ENCODE peak calls at places on chromosome 20, in seven cellular contexts. K, Z, A, G, C, S and X are unnamed samples.

GRCh38 chr20:53575481-53576194 is 18.0 kb downstream of the ZNF217 start:
- DNase-seq in K (no peak), Z (no peak), A (peak; percentile 42), G (no peak), C (no peak), S (no peak), X (no peak)

GRCh38 chr20:54044156-54044555 is 26.2 kb downstream of the BCAS1 start:
- DNase-seq in K (peak; percentile 75), Z (peak; percentile 75), A (no peak), G (no peak), C (peak; percentile 55), S (no peak), X (no peak)

GRCh38 chr20:9279905-9280304 is 211.0 kb downstream of the PLCB4 start:
- DNase-seq in K (no peak), Z (no peak), A (no peak), G (no peak), C (no peak), S (no peak), X (no peak)

GRCh38 chr20:15031546-15032351 is 694.3 kb upstream of the FLRT3 start:
- DNase-seq in K (no peak), Z (no peak), A (no peak), G (no peak), C (no peak), S (no peak), X (no peak)

GRCh38 chr20:39328347-39328746 is 366.2 kb downstream of the DHX35 start:
- DNase-seq in K (no peak), Z (no peak), A (no peak), G (no peak), C (no peak), S (no peak), X (no peak)

GRCh38 chr20:15867899-15868298 is 705.3 kb downstream of the KIF16B start:
- DNase-seq in K (no peak), Z (no peak), A (no peak), G (no peak), C (peak; percentile 44), S (peak; percentile 32), X (no peak)

GRCh38 chr20:49573900-49574416 is 6.0 kb upstream of the PTGIS start:
- DNase-seq in K (no peak), Z (peak; percentile 81), A (no peak), G (no peak), C (no peak), S (no peak), X (no peak)

GRCh38 chr20:9215539-9215938 is 146.7 kb downstream of the PLCB4 start:
- DNase-seq in K (no peak), Z (no peak), A (no peak), G (no peak), C (peak; percentile 59), S (peak; percentile 14), X (no peak)

GRCh38 chr20:31842471-31843157 is 2.8 kb downstream of the FOXS1 start:
- DNase-seq in K (no peak), Z (peak; percentile 65), A (no peak), G (no peak), C (peak; percentile 25), S (no peak), X (no peak)

GRCh38 chr20:1619861-1620444 is at the start of gene SIRPB1:
- DNase-seq in K (no peak), Z (no peak), A (no peak), G (no peak), C (peak; percentile 31), S (no peak), X (no peak)

GRCh38 chr20:64070244-64070993 is 7.4 kb downstream of the TCEA2 start:
- DNase-seq in K (no peak), Z (no peak), A (no peak), G (no peak), C (no peak), S (no peak), X (no peak)

GRCh38 chr20:5636127-5636520 is 114.1 kb upstream of the SHLD1 start:
- DNase-seq in K (no peak), Z (no peak), A (no peak), G (no peak), C (no peak), S (no peak), X (no peak)

GRCh38 chr20:34199183-34199582 is 42.0 kb upstream of the ASIP start:
- DNase-seq in K (no peak), Z (no peak), A (no peak), G (no peak), C (no peak), S (no peak), X (no peak)

GRCh38 chr20:23159256-23159922 is 73.3 kb upstream of the CD93 start:
- DNase-seq in K (no peak), Z (no peak), A (no peak), G (no peak), C (no peak), S (no peak), X (no peak)

GRCh38 chr20:33832113-33832853 is 21.1 kb downstream of the CHMP4B start:
- DNase-seq in K (no peak), Z (peak; percentile 20), A (no peak), G (no peak), C (no peak), S (no peak), X (no peak)

GRCh38 chr20:34201531-34201930 is 39.7 kb upstream of the ASIP start:
- DNase-seq in K (no peak), Z (no peak), A (no peak), G (no peak), C (no peak), S (no peak), X (no peak)

GRCh38 chr20:51182571-51182970 is 159.7 kb upstream of the KCNG1 start:
- DNase-seq in K (no peak), Z (no peak), A (no peak), G (no peak), C (no peak), S (no peak), X (no peak)

GRCh38 chr20:64238851-64239387 is 16.6 kb upstream of the PCMTD2 start:
- DNase-seq in K (no peak), Z (no peak), A (no peak), G (no peak), C (no peak), S (no peak), X (no peak)

GRCh38 chr20:63457737-63458136 is 14.7 kb downstream of the KCNQ2 start:
- DNase-seq in K (no peak), Z (peak; percentile 36), A (no peak), G (no peak), C (peak; percentile 81), S (no peak), X (peak; percentile 69)

GRCh38 chr20:63124092-63124781 is 91.7 kb downstream of the YTHDF1 start:
- DNase-seq in K (no peak), Z (peak; percentile 12), A (no peak), G (no peak), C (peak; percentile 95), S (no peak), X (peak; percentile 30)

GRCh38 chr20:39873286-39873685 is 815.8 kb downstream of the MAFB start:
- DNase-seq in K (no peak), Z (no peak), A (no peak), G (no peak), C (no peak), S (no peak), X (no peak)

GRCh38 chr20:46237221-46237620 is 71.1 kb downstream of the CDH22 start:
- DNase-seq in K (no peak), Z (no peak), A (no peak), G (no peak), C (no peak), S (no peak), X (no peak)
- H3K4me3 ChIP-seq in K (no peak overlapping the region), Z (no peak overlapping the region), A (no peak overlapping the region), G (no peak overlapping the region), C (no peak overlapping the region), S (no peak overlapping the region), X (no peak overlapping the region)

DNA sequence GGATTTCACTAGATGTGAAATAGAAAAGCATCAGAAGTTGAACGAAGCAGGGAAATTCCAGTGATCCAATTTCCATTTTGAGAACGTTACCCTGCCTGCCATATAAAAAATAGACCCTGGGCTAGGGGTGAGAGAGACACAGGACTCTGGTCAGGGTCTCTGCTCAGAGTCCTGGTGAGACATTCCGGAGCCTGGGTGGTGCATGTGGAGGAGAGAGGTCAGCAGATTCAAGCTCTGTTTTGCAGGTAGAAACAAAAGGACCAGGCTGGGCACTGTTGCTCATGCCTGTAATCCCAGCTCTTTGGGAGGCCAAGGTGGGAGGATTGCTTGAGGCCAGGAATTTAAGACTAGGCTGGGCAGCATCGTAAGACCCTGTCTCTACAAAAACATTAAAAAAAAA is 17.9 kb downstream of the PKIG start:
- DNase-seq in K (no peak), Z (no peak), A (no peak), G (no peak), C (no peak), S (no peak), X (no peak)
- H3K4me3 ChIP-seq in K (no peak overlapping the region), Z (no peak overlapping the region), A (no peak overlapping the region), G (no peak overlapping the region), C (no peak overlapping the region), S (no peak overlapping the region), X (no peak overlapping the region)

GRCh38 chr20:17460119-17460518 is 71.1 kb downstream of the BFSP1 start:
- DNase-seq in K (no peak), Z (no peak), A (no peak), G (no peak), C (no peak), S (peak; percentile 4), X (no peak)
- H3K4me3 ChIP-seq in K (no peak overlapping the region), Z (no peak overlapping the region), A (no peak overlapping the region), G (no peak overlapping the region), C (no peak overlapping the region), S (no peak overlapping the region), X (no peak overlapping the region)

DNA sequence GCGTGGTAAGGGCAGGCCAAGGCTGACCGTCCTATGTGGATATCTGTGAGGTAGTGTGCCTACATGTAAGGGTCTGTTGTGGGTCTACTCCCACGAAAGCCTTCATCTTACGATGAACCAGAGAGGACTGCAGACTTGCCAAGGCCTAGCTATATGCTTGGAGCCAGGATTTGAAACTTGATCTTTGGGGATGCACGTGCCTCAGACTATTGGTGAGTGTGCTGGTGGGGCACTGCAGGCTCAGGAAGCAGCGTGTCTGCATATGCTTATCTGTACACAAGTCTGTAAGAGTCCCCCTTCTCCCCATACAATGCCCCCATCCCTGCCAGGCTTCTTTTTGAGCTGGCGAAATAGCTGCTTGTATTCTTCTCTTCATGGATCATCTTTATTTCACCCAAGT is 17.9 kb downstream of the PLCG1 start:
- DNase-seq in K (no peak), Z (peak; percentile 59), A (no peak), G (no peak), C (no peak), S (no peak), X (no peak)
- H3K4me3 ChIP-seq in K (no peak overlapping the region), Z (no peak overlapping the region), A (no peak overlapping the region), G (no peak overlapping the region), C (no peak overlapping the region), S (no peak overlapping the region), X (no peak overlapping the region)